ENCODE peak calls at places on chromosomes 3 and 15, in eight cellular contexts. L is heart right ventricle; F is stomach; S is right lobe of liver; X is CD4-positive, alpha-beta memory T cell; R is dorsolateral prefrontal cortex; H is LNCaP clone FGC; K is coronary artery. O is an unnamed sample.

GRCh38 chr15:73371812-73372211 is 3.1 kb upstream of the HCN4 start:
- DNase-seq in L (no peak), F (no peak), S (no peak), X (no peak), R (no peak), H (no peak), K (no peak), O (no peak)

GRCh38 chr3:5787863-5788488 is 600.5 kb downstream of the EDEM1 start:
- DNase-seq in L (peak; percentile 13), F (no peak), S (no peak), X (no peak), R (peak; percentile 60), H (no peak), K (no peak), O (no peak)

GRCh38 chr15:48393650-48394049 is 62.4 kb downstream of the DUT start:
- DNase-seq in L (peak; percentile 22), F (peak; percentile 81), S (no peak), X (no peak), R (no peak), H (peak; percentile 86), K (no peak), O (peak; percentile 36)

GRCh38 chr3:161066926-161067325 is 38.2 kb downstream of the B3GALNT1 start:
- DNase-seq in L (no peak), F (no peak), S (no peak), X (no peak), R (no peak), H (no peak), K (no peak), O (no peak)

GRCh38 chr3:126124896-126125295 is 41.0 kb upstream of the SLC41A3 start:
- DNase-seq in L (peak; percentile 2), F (peak; percentile 15), S (peak; percentile 41), X (no peak), R (peak; percentile 23), H (no peak), K (peak; percentile 68), O (no peak)

GRCh38 chr3:106343841-106344240 is 475.0 kb upstream of the CBLB start:
- DNase-seq in L (no peak), F (no peak), S (no peak), X (no peak), R (no peak), H (no peak), K (no peak), O (no peak)

GRCh38 chr15:89363133-89363532 is 28.5 kb upstream of the POLG start:
- DNase-seq in L (no peak), F (no peak), S (no peak), X (no peak), R (no peak), H (no peak), K (no peak), O (no peak)

GRCh38 chr3:53581671-53582070 is 87.3 kb downstream of the CACNA1D start:
- DNase-seq in L (no peak), F (no peak), S (no peak), X (no peak), R (no peak), H (no peak), K (no peak), O (no peak)

GRCh38 chr3:129439381-129439816 is 349 bp downstream of the MBD4 start:
- DNase-seq in L (peak; percentile 34), F (peak; percentile 45), S (no peak), X (peak; percentile 40), R (no peak), H (no peak), K (no peak), O (no peak)

GRCh38 chr15:101503296-101503599 is 13.7 kb upstream of the PCSK6 start:
- DNase-seq in L (no peak), F (no peak), S (no peak), X (no peak), R (no peak), H (no peak), K (no peak), O (no peak)

GRCh38 chr15:86311568-86312280 is 232.1 kb downstream of the AGBL1 start:
- DNase-seq in L (no peak), F (no peak), S (no peak), X (no peak), R (no peak), H (no peak), K (no peak), O (no peak)

GRCh38 chr15:32029409-32029861 is 880 bp upstream of the CHRNA7 start:
- DNase-seq in L (no peak), F (peak; percentile 35), S (no peak), X (no peak), R (peak; percentile 56), H (no peak), K (no peak), O (peak; percentile 45)

GRCh38 chr15:76282451-76282850 is 28.8 kb downstream of the ETFA start:
- DNase-seq in L (no peak), F (no peak), S (no peak), X (peak; percentile 6), R (no peak), H (no peak), K (no peak), O (no peak)

GRCh38 chr3:20974389-20974788 is 776.6 kb downstream of the ZNF385D start:
- DNase-seq in L (no peak), F (no peak), S (no peak), X (no peak), R (no peak), H (no peak), K (no peak), O (no peak)

DNA sequence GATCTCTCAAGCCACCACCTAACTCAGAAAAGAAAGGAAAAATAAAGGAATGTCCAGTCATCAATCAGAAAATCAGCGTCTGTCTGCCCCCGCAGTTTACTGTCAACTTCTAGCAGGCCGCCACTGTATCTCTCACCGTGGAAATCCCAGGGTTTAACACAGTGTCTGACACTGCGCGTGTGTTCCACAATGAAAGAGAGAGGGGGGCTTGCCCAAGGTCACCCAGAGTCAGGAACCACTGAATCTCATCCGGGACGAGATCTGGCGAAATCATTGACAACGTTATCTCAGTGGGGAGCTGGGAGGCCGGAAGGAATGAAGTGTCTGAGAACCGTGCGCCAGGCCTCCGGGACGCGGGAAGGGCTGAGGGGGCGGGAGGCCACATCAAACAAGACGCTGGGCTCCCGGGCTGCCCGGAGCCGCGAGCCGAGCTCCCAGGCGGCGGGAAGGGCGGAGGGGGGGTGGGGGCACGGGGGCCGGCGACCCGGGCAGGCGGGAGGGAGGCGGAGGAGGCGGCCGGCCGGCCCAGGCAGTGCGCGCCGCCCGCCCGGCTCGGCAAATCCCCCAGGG is 2.2 kb upstream of the HES1 start:
- DNase-seq in L (peak; percentile 80), F (peak; percentile 61), S (peak; percentile 69), X (no peak), R (no peak), H (no peak), K (peak; percentile 86), O (peak; percentile 76)
- H3K4me3 ChIP-seq in L (no peak overlapping the region), F (peak overlapping the region; percentile 62), S (peak overlapping the region; percentile 66), X (no peak overlapping the region), R (peak overlapping the region; percentile 54), H (peak overlapping the region; percentile 37), K (peak overlapping the region; percentile 87), O (peak overlapping the region; percentile 52)

GRCh38 chr3:100040846-100041245 is 73.5 kb downstream of the FILIP1L start:
- DNase-seq in L (peak; percentile 23), F (no peak), S (no peak), X (no peak), R (no peak), H (no peak), K (no peak), O (no peak)
- H3K4me3 ChIP-seq in L (no peak overlapping the region), F (no peak overlapping the region), S (no peak overlapping the region), X (no peak overlapping the region), R (no peak overlapping the region), H (no peak overlapping the region), K (no peak overlapping the region), O (no peak overlapping the region)

GRCh38 chr3:114384558-114384903 is 90.7 kb downstream of the TIGIT start:
- DNase-seq in L (no peak), F (no peak), S (no peak), X (no peak), R (no peak), H (no peak), K (no peak), O (no peak)
- H3K4me3 ChIP-seq in L (peak overlapping the region; percentile 25), F (peak overlapping the region; percentile 37), S (no peak overlapping the region), X (no peak overlapping the region), R (peak overlapping the region; percentile 66), H (no peak overlapping the region), K (peak overlapping the region; percentile 61), O (peak overlapping the region; percentile 42)

DNA sequence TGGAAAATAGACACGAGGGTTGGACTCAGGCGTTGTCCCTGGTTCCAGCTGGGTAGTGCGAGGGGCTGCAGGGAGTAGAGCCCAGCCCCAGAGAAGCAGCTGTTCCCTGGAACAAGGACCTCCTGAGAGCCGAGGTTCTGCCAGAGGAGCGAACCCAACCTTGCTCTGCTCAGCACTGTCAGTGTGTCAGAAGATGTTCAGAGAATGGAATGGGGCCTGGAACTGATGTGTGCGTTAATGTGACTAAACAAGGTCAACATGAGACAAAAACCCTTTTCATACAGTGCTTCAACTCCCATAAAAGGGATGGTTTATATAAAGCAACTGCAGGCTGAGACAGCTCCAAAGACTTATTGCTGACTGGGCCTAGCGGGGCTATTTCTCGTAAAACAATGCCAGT is 35.5 kb upstream of the HACD2 start:
- DNase-seq in L (no peak), F (no peak), S (no peak), X (no peak), R (no peak), H (no peak), K (no peak), O (peak; percentile 59)
- H3K4me3 ChIP-seq in L (no peak overlapping the region), F (peak overlapping the region; percentile 34), S (no peak overlapping the region), X (no peak overlapping the region), R (peak overlapping the region; percentile 60), H (no peak overlapping the region), K (peak overlapping the region; percentile 34), O (peak overlapping the region; percentile 37)

DNA sequence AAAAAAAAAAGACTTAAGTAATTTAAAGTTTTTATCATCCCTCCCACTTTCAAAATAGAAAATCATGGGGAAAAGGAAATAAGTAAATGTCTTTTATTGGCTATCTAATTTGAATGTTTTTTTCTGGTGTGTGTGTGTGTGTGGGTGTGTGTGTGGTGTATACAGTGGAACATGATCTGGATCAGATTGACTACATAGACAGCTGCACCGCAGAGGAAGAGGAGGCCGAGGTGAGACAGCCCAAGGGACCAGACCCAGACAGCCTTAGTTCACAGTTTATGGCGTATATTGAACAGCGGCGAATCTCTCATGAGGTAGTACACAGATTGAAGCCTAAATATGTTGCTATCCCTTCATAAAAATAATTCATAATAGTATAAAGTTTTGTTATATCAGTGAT is 44.5 kb downstream of the LRCH3 start:
- DNase-seq in L (no peak), F (no peak), S (no peak), X (no peak), R (no peak), H (no peak), K (no peak), O (no peak)
- H3K4me3 ChIP-seq in L (no peak overlapping the region), F (no peak overlapping the region), S (no peak overlapping the region), X (no peak overlapping the region), R (no peak overlapping the region), H (no peak overlapping the region), K (no peak overlapping the region), O (no peak overlapping the region)

GRCh38 chr3:196634224-196634623 is 5.3 kb upstream of the NRROS start:
- DNase-seq in L (peak; percentile 30), F (no peak), S (no peak), X (no peak), R (no peak), H (no peak), K (no peak), O (no peak)
- H3K4me3 ChIP-seq in L (no peak overlapping the region), F (no peak overlapping the region), S (no peak overlapping the region), X (no peak overlapping the region), R (no peak overlapping the region), H (no peak overlapping the region), K (no peak overlapping the region), O (no peak overlapping the region)

O was measured in ovary.